ENCODE peak calls at places on chromosomes 7 and 10, in seven cellular contexts. J, N, K, L, C, R and V are unnamed samples.

GRCh38 chr7:6430271-6430940 is 17.3 kb downstream of the DAGLB start:
- DNase-seq in C (no peak), K (no peak), R (peak), N (no peak), J (no peak), L (no peak), V (peak)

GRCh38 chr10:8312079-8312478 is 257.6 kb downstream of the GATA3 start:
- DNase-seq in R (no peak), L (no peak), J (no peak), C (no peak), N (no peak), K (no peak), V (no peak)

GRCh38 chr10:6956562-6956961 is 376.5 kb upstream of the PRKCQ start:
- DNase-seq in C (no peak), R (no peak), J (no peak), K (no peak), L (no peak), N (no peak), V (no peak)

GRCh38 chr10:103605359-103606156 is 112.1 kb downstream of the NEURL1 start:
- DNase-seq in N (peak), R (peak), J (no peak), K (no peak), L (peak), C (peak), V (peak)

GRCh38 chr7:132547806-132548205 is 28.5 kb downstream of the PLXNA4 start:
- DNase-seq in R (no peak), K (no peak), C (no peak), N (no peak), L (no peak), J (no peak), V (no peak)

GRCh38 chr10:31754803-31755624 is 173.6 kb downstream of the ARHGAP12 start:
- DNase-seq in L (no peak), J (no peak), N (no peak), K (no peak), R (no peak), C (no peak), V (no peak)

GRCh38 chr7:138407792-138408191 is 52.3 kb upstream of the TRIM24 start:
- DNase-seq in C (no peak), R (no peak), J (no peak), L (no peak), K (no peak), N (no peak), V (no peak)

GRCh38 chr7:129719980-129720732 is 108.6 kb downstream of the NRF1 start:
- DNase-seq in L (no peak), R (peak), J (no peak), C (no peak), N (no peak), K (no peak), V (peak)

GRCh38 chr7:47180268-47180826 is 401.6 kb downstream of the TNS3 start:
- DNase-seq in R (peak), N (no peak), J (no peak), K (no peak), L (no peak), C (no peak), V (peak)

GRCh38 chr7:99693427-99694200 is 13.8 kb upstream of the CYP3A5 start:
- DNase-seq in R (no peak), J (peak), N (no peak), C (no peak), K (no peak), L (peak), V (no peak)

GRCh38 chr7:1735262-1735661 is 65.2 kb downstream of the ELFN1 start:
- DNase-seq in K (no peak), N (no peak), R (no peak), L (no peak), C (no peak), J (no peak), V (no peak)

GRCh38 chr7:1733206-1733907 is 63.3 kb downstream of the ELFN1 start:
- DNase-seq in J (peak), R (no peak), C (no peak), L (no peak), N (peak), K (no peak), V (no peak)

GRCh38 chr7:1733908-1734252 is 63.8 kb downstream of the ELFN1 start:
- DNase-seq in J (no peak), R (no peak), K (no peak), L (no peak), N (no peak), C (no peak), V (no peak)

GRCh38 chr7:1735806-1736468 is 65.9 kb downstream of the ELFN1 start:
- DNase-seq in K (no peak), C (no peak), R (no peak), N (no peak), L (no peak), J (no peak), V (no peak)

DNA sequence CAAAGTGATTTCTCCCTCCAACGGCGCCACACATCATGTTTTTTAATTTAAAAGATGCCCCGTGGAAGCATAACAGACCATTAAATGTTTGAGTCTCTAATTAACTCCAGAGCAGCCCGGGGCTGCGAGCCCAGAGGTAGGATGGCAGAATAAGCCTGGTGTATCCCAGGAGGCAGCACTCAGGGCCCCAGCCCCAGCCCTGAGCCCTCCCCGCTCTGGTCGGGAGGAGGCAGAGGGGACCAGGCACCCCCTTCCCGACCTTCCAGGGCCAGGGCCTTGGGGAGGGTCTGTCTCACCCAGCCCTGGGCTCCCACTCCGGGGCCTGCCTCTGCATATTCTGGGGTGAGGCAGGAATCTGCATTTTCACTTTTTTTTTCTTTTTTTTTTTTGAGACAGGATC is 64.3 kb downstream of the ELFN1 start:
- DNase-seq in J (peak), R (no peak), K (no peak), L (no peak), C (no peak), N (no peak), V (no peak)
- H3K4me3 ChIP-seq in J (no peak), R (no peak), K (no peak), L (no peak), C (no peak), N (no peak), V (no peak)

GRCh38 chr10:96719205-96719604 is 1.1 kb downstream of the PIK3AP1 start:
- DNase-seq in N (no peak), L (no peak), K (no peak), R (peak), J (no peak), C (no peak), V (no peak)
- H3K4me3 ChIP-seq in N (no peak), L (peak), K (no peak), R (peak), J (peak), C (peak), V (no peak)

GRCh38 chr10:117537904-117538524 is 4.5 kb upstream of the EMX2 start:
- DNase-seq in L (no peak), R (no peak), K (no peak), C (no peak), J (no peak), N (no peak), V (no peak)
- H3K4me3 ChIP-seq in L (no peak), R (no peak), K (peak), C (no peak), J (no peak), N (peak), V (no peak)

GRCh38 chr10:76647276-76647675 is 990.3 kb downstream of the KCNMA1 start:
- DNase-seq in R (no peak), N (no peak), L (no peak), C (no peak), K (no peak), J (no peak), V (no peak)

GRCh38 chr10:76649723-76650127 is 987.9 kb downstream of the KCNMA1 start:
- DNase-seq in C (no peak), R (no peak), J (no peak), L (no peak), K (no peak), N (no peak), V (no peak)

GRCh38 chr10:76644481-76644880 is 993.1 kb downstream of the KCNMA1 start:
- DNase-seq in L (no peak), K (no peak), J (no peak), N (no peak), R (no peak), C (no peak), V (no peak)

GRCh38 chr10:76651148-76651547 is 986.5 kb downstream of the KCNMA1 start:
- DNase-seq in L (no peak), C (no peak), R (no peak), K (no peak), J (no peak), N (no peak), V (no peak)

DNA sequence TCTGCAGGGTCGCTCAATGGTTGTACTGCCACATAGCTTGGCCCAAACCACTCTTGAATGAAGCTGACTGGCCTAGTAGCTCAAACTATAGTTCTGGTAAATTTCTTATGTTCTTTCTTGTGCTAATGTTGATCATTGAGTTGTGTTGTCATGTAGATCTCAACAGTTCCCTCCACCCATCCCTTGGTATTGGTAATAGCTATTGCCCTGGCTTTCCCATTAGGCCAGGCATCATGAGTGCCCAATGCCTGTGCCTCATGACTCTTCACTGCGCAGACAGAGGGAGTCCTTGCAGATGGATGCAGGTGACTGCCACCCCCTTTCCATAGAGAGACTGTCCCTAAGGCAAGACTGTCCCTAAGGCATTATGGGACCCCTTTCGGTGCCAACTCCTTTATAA is 988.3 kb downstream of the KCNMA1 start:
- DNase-seq in R (no peak), L (no peak), N (no peak), J (no peak), C (no peak), K (no peak), V (no peak)
- H3K4me3 ChIP-seq in R (no peak), L (no peak), N (no peak), J (no peak), C (no peak), K (no peak), V (no peak)

GRCh38 chr7:142799483-142799882 is 28.7 kb downstream of the PRSS2 start:
- DNase-seq in N (no peak), J (no peak), K (no peak), C (peak), L (no peak), R (no peak), V (no peak)
- H3K4me3 ChIP-seq in N (no peak), J (peak), K (no peak), C (peak), L (peak), R (peak), V (peak)

GRCh38 chr7:93119191-93119905 is 1.6 kb upstream of the SAMD9 start:
- DNase-seq in J (no peak), R (no peak), C (no peak), N (no peak), K (no peak), L (no peak), V (no peak)

GRCh38 chr7:93120981-93121549 is 3.3 kb upstream of the SAMD9 start:
- DNase-seq in L (no peak), R (no peak), C (no peak), K (no peak), J (peak), N (no peak), V (no peak)

GRCh38 chr7:93117852-93118530 is at the start of gene SAMD9:
- DNase-seq in K (no peak), L (peak), N (peak), C (peak), R (peak), J (no peak), V (peak)

GRCh38 chr7:93117327-93117726 is 452 bp downstream of the SAMD9 start:
- DNase-seq in R (no peak), N (no peak), J (no peak), L (no peak), K (no peak), C (no peak), V (no peak)

DNA sequence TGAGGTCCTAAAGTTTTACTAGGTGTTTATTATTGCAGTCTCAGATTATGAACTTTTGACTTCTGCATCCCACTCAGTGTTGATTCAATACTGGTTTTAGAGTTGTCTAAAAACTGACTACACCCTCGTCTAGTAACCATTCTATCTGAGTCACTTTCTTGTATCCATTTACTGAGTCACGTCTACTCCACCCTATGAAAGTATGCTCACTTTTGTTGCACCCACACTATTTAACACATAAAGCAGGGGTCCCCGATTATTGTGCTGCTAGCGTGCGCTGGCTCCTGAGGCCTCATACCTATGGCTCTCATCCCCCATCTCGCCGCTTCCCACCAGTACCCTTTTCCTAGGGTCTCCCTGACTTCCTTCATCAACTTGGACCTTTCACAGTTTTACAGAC is 2.0 kb downstream of the SAMD9 start:
- DNase-seq in L (no peak), R (no peak), C (no peak), J (peak), N (no peak), K (no peak), V (no peak)
- H3K4me3 ChIP-seq in L (peak), R (no peak), C (peak), J (no peak), N (no peak), K (peak), V (no peak)

DNA sequence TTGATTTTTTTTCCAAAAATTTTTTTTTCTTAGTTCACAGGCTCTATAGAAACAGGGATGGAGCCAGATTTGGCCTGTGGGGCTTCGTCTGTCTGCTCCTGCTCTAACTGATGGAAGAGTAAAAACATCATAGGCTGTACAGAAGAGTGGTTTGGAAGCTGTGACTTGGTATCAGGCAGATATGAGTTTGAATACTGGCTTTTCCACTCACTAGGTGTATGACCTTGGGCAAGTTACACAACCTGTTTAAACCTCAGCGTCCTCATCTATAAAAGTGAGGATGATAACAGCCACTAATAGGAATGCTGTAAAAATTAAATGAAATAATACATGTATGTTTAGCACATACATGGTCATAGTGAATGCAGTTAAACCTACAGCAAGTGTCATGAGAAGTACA is 26.9 kb upstream of the DNAJC1 start:
- DNase-seq in K (no peak), C (no peak), R (no peak), L (no peak), N (no peak), J (no peak), V (no peak)
- H3K4me3 ChIP-seq in K (no peak), C (no peak), R (no peak), L (no peak), N (no peak), J (no peak), V (no peak)